ENCODE peak calls at places on chromosomes 13 and 19, in five cellular contexts. U is left lung; G is GM23248; J is activated T-helper 1 cell treated with anti-CD3 and anti-CD28 coated beads, Interleukin-2, amount 50 U/mL, for 16 hours; Z is tibial nerve. O is an unnamed sample.
A peak's percentile ranks its signal among the peaks of the same experiment; 100 is the strongest.

GRCh38 chr19:45863840-45864628 is at the start of gene FOXA3:
- DNase-seq in Z (no peak), J (no peak), G (peak; percentile 62), U (peak; percentile 47), O (peak; percentile 71)

GRCh38 chr13:54614729-54615128 is 1586.1 kb downstream of the OLFM4 start:
- DNase-seq in U (no peak), J (no peak), Z (no peak), G (no peak), O (no peak)

GRCh38 chr19:582497-583197 is 7.0 kb upstream of the HCN2 start:
- DNase-seq in Z (no peak), J (no peak), G (peak; percentile 80), U (no peak), O (no peak)

GRCh38 chr19:15779756-15780476 is 7.5 kb upstream of the OR10H5 start:
- DNase-seq in J (no peak), Z (peak; percentile 48), U (peak; percentile 67), G (peak; percentile 24), O (no peak)

GRCh38 chr13:98050041-98050466 is 92.8 kb upstream of the FARP1 start:
- DNase-seq in U (no peak), Z (no peak), J (no peak), G (no peak), O (no peak)

GRCh38 chr13:79171131-79172061 is 234.7 kb downstream of the RBM26 start:
- DNase-seq in Z (no peak), G (no peak), U (no peak), J (no peak), O (no peak)

GRCh38 chr19:2333027-2333806 is 4.7 kb downstream of the SPPL2B start:
- DNase-seq in Z (no peak), U (no peak), G (no peak), J (no peak), O (no peak)

GRCh38 chr13:45626731-45627374 is 11.3 kb upstream of the ERICH6B start:
- DNase-seq in U (no peak), J (no peak), G (peak; percentile 42), Z (no peak), O (no peak)

GRCh38 chr19:13843104-13843921 is 33.6 kb upstream of the NANOS3 start:
- DNase-seq in G (peak; percentile 76), U (peak; percentile 70), Z (no peak), J (no peak), O (no peak)

GRCh38 chr19:40284501-40285352 is at the start of gene AKT2:
- DNase-seq in U (no peak), G (peak; percentile 71), Z (no peak), J (peak; percentile 40), O (peak; percentile 85)